ENCODE peak calls at places on chromosomes 16 and 17, in six cellular contexts. Q is transverse colon; T is stimulated activated CD4-positive, alpha-beta T cell treated with anti-CD3 and anti-CD28 coated beads, Interleukin-1b, Interleukin-23, amount 100 ng/mL, for 4 hours; M is thoracic aorta; L is GM12878; P is effector memory CD8-positive, alpha-beta T cell. S is an unnamed sample.

GRCh38 chr17:12020595-12021590 is at the start of gene MAP2K4:
- DNase-seq in Q (peak), T (peak), M (peak), L (peak), P (peak), S (peak)

GRCh38 chr16:53881371-53881770 is 177.4 kb downstream of the FTO start:
- DNase-seq in Q (no peak), T (no peak), M (no peak), L (no peak), P (no peak), S (no peak)

GRCh38 chr17:14840616-14841231 is 424.4 kb downstream of the PMP22 start:
- DNase-seq in Q (no peak), T (no peak), M (no peak), L (no peak), P (no peak), S (no peak)

GRCh38 chr17:64441772-64442549 is 7.0 kb upstream of the MILR1 start:
- DNase-seq in Q (peak), T (no peak), M (no peak), L (no peak), P (no peak), S (no peak)

GRCh38 chr17:77716289-77716929 is 242.1 kb upstream of the TNRC6C start:
- DNase-seq in Q (no peak), T (no peak), M (no peak), L (no peak), P (no peak), S (no peak)

GRCh38 chr17:63751806-63752205 is 10.2 kb upstream of the STRADA start:
- DNase-seq in Q (no peak), T (no peak), M (no peak), L (no peak), P (no peak), S (no peak)

GRCh38 chr17:59683283-59683682 is 23.9 kb downstream of the PTRH2 start:
- DNase-seq in Q (no peak), T (no peak), M (no peak), L (no peak), P (no peak), S (no peak)

GRCh38 chr16:67013823-67014640 is 14.9 kb upstream of the CBFB start:
- DNase-seq in Q (peak), T (peak), M (no peak), L (no peak), P (peak), S (peak)

GRCh38 chr17:27471321-27472269 is 15.3 kb downstream of the KSR1 start:
- DNase-seq in Q (peak), T (peak), M (no peak), L (peak), P (peak), S (no peak)

GRCh38 chr16:81190667-81191066 is 47.8 kb upstream of the BCO1 start:
- DNase-seq in Q (no peak), T (no peak), M (no peak), L (no peak), P (no peak), S (no peak)

GRCh38 chr17:27351741-27352140 is 57.8 kb downstream of the WSB1 start:
- DNase-seq in Q (no peak), T (no peak), M (no peak), L (no peak), P (no peak), S (no peak)

GRCh38 chr17:40038882-40039513 is 15.2 kb downstream of the MED24 start:
- DNase-seq in Q (peak), T (no peak), M (peak), L (no peak), P (no peak), S (peak)

GRCh38 chr16:430904-431303 is 5.5 kb downstream of the RAB11FIP3 start:
- DNase-seq in Q (no peak), T (no peak), M (no peak), L (no peak), P (no peak), S (no peak)

GRCh38 chr17:7435676-7436555 is 681 bp downstream of the TMEM102 start:
- DNase-seq in Q (peak), T (peak), M (no peak), L (no peak), P (peak), S (peak)

GRCh38 chr16:72241930-72242329 is 70.0 kb upstream of the PMFBP1 start:
- DNase-seq in Q (peak), T (no peak), M (no peak), L (no peak), P (no peak), S (peak)

GRCh38 chr17:61720016-61720795 is 129.2 kb upstream of the NACA2 start:
- DNase-seq in Q (no peak), T (no peak), M (no peak), L (no peak), P (no peak), S (no peak)

GRCh38 chr17:38750312-38751121 is 2.0 kb upstream of the PSMB3 start:
- DNase-seq in Q (no peak), T (no peak), M (no peak), L (no peak), P (no peak), S (peak)

GRCh38 chr16:75479421-75479990 is 15.0 kb upstream of the TMEM170A start:
- DNase-seq in Q (no peak), T (no peak), M (no peak), L (no peak), P (no peak), S (no peak)

GRCh38 chr17:17740627-17741237 is 59.5 kb downstream of the RAI1 start:
- DNase-seq in Q (no peak), T (peak), M (no peak), L (no peak), P (no peak), S (peak)

GRCh38 chr16:11535494-11535893 is 51.2 kb downstream of the LITAF start:
- DNase-seq in Q (peak), T (no peak), M (no peak), L (no peak), P (no peak), S (no peak)

GRCh38 chr16:28923652-28924398 is 1.2 kb downstream of the RABEP2 start:
- DNase-seq in Q (peak), T (no peak), M (no peak), L (peak), P (no peak), S (no peak)

GRCh38 chr16:59543641-59544040 is 809.5 kb upstream of the GOT2 start:
- DNase-seq in Q (no peak), T (no peak), M (no peak), L (no peak), P (no peak), S (no peak)

GRCh38 chr17:66549731-66550207 is 247.4 kb downstream of the PRKCA start:
- DNase-seq in Q (no peak), T (no peak), M (no peak), L (no peak), P (no peak), S (no peak)

GRCh38 chr17:22506861-22507260 is 814.5 kb downstream of the KCNJ18 start:
- DNase-seq in Q (no peak), T (no peak), M (no peak), L (no peak), P (no peak), S (no peak)

GRCh38 chr17:55395803-55396505 is 25.7 kb downstream of the MMD start:
- DNase-seq in Q (no peak), T (no peak), M (no peak), L (no peak), P (no peak), S (no peak)

GRCh38 chr17:38459556-38459955 is 31.3 kb downstream of the ARHGAP23 start:
- DNase-seq in Q (no peak), T (no peak), M (no peak), L (no peak), P (no peak), S (no peak)

GRCh38 chr16:67653131-67654068 is 6.7 kb downstream of the ACD start:
- DNase-seq in Q (no peak), T (no peak), M (no peak), L (no peak), P (no peak), S (no peak)

GRCh38 chr17:31373150-31374082 is 18.1 kb upstream of the RAB11FIP4 start:
- DNase-seq in Q (no peak), T (peak), M (no peak), L (peak), P (peak), S (no peak)

GRCh38 chr17:29577778-29578211 is 9.3 kb downstream of the TP53I13 start:
- DNase-seq in Q (no peak), T (no peak), M (no peak), L (no peak), P (no peak), S (no peak)

GRCh38 chr16:86258713-86259112 is 251.6 kb upstream of the FOXF1 start:
- DNase-seq in Q (no peak), T (no peak), M (no peak), L (no peak), P (no peak), S (no peak)